ENCODE peak calls at places on chromosomes 5 and 9, in four cellular contexts. O, D, R and F are unnamed samples.

GRCh38 chr9:111828193-111828592 is 33.5 kb upstream of the SHOC1 start:
- DNase-seq in O (no peak), D (no peak), R (no peak), F (no peak)

GRCh38 chr5:31408814-31409213 is 123.1 kb downstream of the DROSHA start:
- DNase-seq in O (no peak), R (no peak), D (no peak), F (no peak)

GRCh38 chr9:70470050-70471015 is 55.9 kb upstream of the KLF9 start:
- DNase-seq in D (no peak), R (peak; percentile 77), O (peak; percentile 25), F (no peak)

GRCh38 chr5:43121565-43122484 is 1.1 kb downstream of the ZNF131 start:
- DNase-seq in D (no peak), R (no peak), O (no peak), F (no peak)

GRCh38 chr9:123217148-123217585 is 51.2 kb downstream of the STRBP start:
- DNase-seq in D (no peak), O (peak; percentile 10), R (no peak), F (no peak)

GRCh38 chr5:89313804-89314588 is 431.0 kb upstream of the MEF2C start:
- DNase-seq in R (no peak), O (peak; percentile 55), D (no peak), F (no peak)

GRCh38 chr5:172834570-172835245 is 657 bp downstream of the ERGIC1 start:
- DNase-seq in R (no peak), D (no peak), O (no peak), F (peak; percentile 77)

GRCh38 chr5:106587-106986 is 14.6 kb downstream of the PLEKHG4B start:
- DNase-seq in D (no peak), O (no peak), R (no peak), F (no peak)

GRCh38 chr9:131732061-131732526 is 7.8 kb downstream of the RAPGEF1 start:
- DNase-seq in R (peak; percentile 80), O (peak; percentile 54), D (no peak), F (peak; percentile 94)

GRCh38 chr5:50476549-50476948 is 35.5 kb upstream of the EMB start:
- DNase-seq in R (no peak), D (no peak), O (no peak), F (no peak)

GRCh38 chr9:129378241-129378661 is 200.2 kb upstream of the IER5L start:
- DNase-seq in O (no peak), R (peak; percentile 50), D (no peak), F (no peak)

GRCh38 chr9:129282308-129283211 is 104.5 kb upstream of the IER5L start:
- DNase-seq in R (peak; percentile 60), O (no peak), D (peak; percentile 10), F (peak; percentile 61)

GRCh38 chr9:72361227-72361626 is 3.8 kb downstream of the ZFAND5 start:
- DNase-seq in O (no peak), R (no peak), D (no peak), F (no peak)

GRCh38 chr5:115169392-115170127 is at the start of gene TRIM36:
- DNase-seq in O (peak; percentile 59), D (peak; percentile 83), R (peak; percentile 95), F (peak; percentile 91)
- TF ChIP-seq CTCF in O (peak; percentile 18), D (peak; percentile 15), R (no peak), F (no peak)

GRCh38 chr5:112174959-112175594 is 244.0 kb downstream of the EPB41L4A start:
- DNase-seq in O (no peak), R (no peak), D (no peak), F (no peak)
- TF ChIP-seq CTCF in O (peak; percentile 64), R (peak; percentile 64), D (peak; percentile 57), F (peak; percentile 48)

GRCh38 chr5:36648426-36648825 is 42.0 kb downstream of the SLC1A3 start:
- DNase-seq in D (no peak), O (no peak), R (no peak), F (no peak)
- TF ChIP-seq CTCF in D (no peak), O (no peak), R (no peak), F (no peak)

DNA sequence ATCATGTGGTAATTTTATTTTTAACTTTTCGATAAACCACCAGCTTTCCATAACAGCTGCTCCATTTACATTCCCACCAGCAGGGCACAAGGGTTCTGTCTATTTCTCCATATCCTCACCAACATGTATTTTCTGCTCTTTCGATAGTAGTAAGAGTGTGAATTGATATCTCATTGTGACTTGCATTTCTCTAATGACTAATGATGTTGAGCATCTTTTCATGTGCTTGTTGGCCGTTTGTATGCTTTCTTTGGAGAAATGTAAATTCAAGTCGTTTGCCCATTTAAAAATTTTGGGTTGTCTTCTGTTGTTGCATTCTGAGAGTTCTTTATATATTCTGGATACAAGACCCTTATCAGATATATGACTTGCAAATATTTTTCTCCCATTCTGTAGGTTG is 45.9 kb downstream of the PSD2 start:
- DNase-seq in O (no peak), R (no peak), D (no peak), F (no peak)
- TF ChIP-seq CTCF in O (no peak), R (no peak), D (no peak), F (no peak)